ENCODE peak calls at places on chromosomes 5 and 9, in four cellular contexts. A is T-helper 17 cell, O is DMS53, H is NCI-H187. S is an unnamed sample.

GRCh38 chr9:132993511-132993939 is 15.0 kb downstream of the GFI1B start:
- DNase-seq in A (no peak), O (no peak), H (no peak), S (no peak)

GRCh38 chr5:157431544-157432200 is 28.3 kb upstream of the NIPAL4 start:
- DNase-seq in A (no peak), O (peak), H (no peak), S (peak)

GRCh38 chr5:69331528-69332445 is 814 bp downstream of the CCDC125 start:
- DNase-seq in A (no peak), O (peak), H (no peak), S (peak)

GRCh38 chr5:125552486-125552885 is 806.0 kb upstream of the ZNF608 start:
- DNase-seq in A (no peak), O (no peak), H (no peak), S (no peak)

GRCh38 chr5:69467442-69468225 is 25.0 kb upstream of the OCLN start:
- DNase-seq in A (no peak), O (no peak), H (no peak), S (no peak)

GRCh38 chr5:31459594-31459993 is 72.3 kb downstream of the DROSHA start:
- DNase-seq in A (no peak), O (no peak), H (no peak), S (no peak)

GRCh38 chr5:40679071-40679997 is at the start of gene PTGER4:
- DNase-seq in A (peak), O (peak), H (no peak), S (peak)

GRCh38 chr9:128575469-128575868 is 23.1 kb downstream of the SPTAN1 start:
- DNase-seq in A (no peak), O (no peak), H (no peak), S (peak)

GRCh38 chr9:22454021-22454420 is 7.4 kb downstream of the DMRTA1 start:
- DNase-seq in A (no peak), O (no peak), H (no peak), S (peak)

GRCh38 chr5:111679611-111680010 is 77.4 kb downstream of the NREP start:
- DNase-seq in A (no peak), O (no peak), H (no peak), S (no peak)

GRCh38 chr9:107710988-107711387 is 221.4 kb upstream of the KLF4 start:
- DNase-seq in A (no peak), O (peak), H (no peak), S (peak)

GRCh38 chr5:139561655-139562451 is 714 bp downstream of the UBE2D2 start:
- DNase-seq in A (no peak), O (peak), H (no peak), S (peak)

GRCh38 chr5:59829389-59829788 is 64.1 kb downstream of the PDE4D start:
- DNase-seq in A (no peak), O (no peak), H (no peak), S (peak)

GRCh38 chr9:89808801-89809200 is 204.0 kb downstream of the GADD45G start:
- DNase-seq in A (no peak), O (no peak), H (no peak), S (peak)

GRCh38 chr9:82129708-82130107 is 141.1 kb downstream of the SPATA31D1 start:
- DNase-seq in A (no peak), O (no peak), H (no peak), S (no peak)

GRCh38 chr5:54491326-54491725 is 26.2 kb upstream of the SNX18 start:
- DNase-seq in A (no peak), O (no peak), H (no peak), S (no peak)

GRCh38 chr5:150261231-150261630 is 28.3 kb downstream of the CAMK2A start:
- DNase-seq in A (no peak), O (peak), H (no peak), S (no peak)

S was measured in NCI-H69.